ENCODE peak calls at places on chromosomes 1 and 21, in four cellular contexts. S is activated CD4-positive, alpha-beta T cell treated with anti-CD3 and anti-CD28 coated beads for 48 hours; P is substantia nigra; M is non-pigmented ciliary epithelial cell. V is an unnamed sample.
A peak's percentile ranks its signal among the peaks of the same experiment; 100 is the strongest.

GRCh38 chr1:244989813-244990212 is 125.5 kb upstream of the HNRNPU start:
- DNase-seq in S (no peak), P (no peak), M (no peak), V (no peak)

GRCh38 chr1:194908643-194909042 is 1699.6 kb downstream of the KCNT2 start:
- DNase-seq in S (no peak), P (no peak), M (peak; percentile 10), V (no peak)

GRCh38 chr21:34020005-34020847 is 53.2 kb upstream of the MRPS6 start:
- DNase-seq in S (no peak), P (no peak), M (no peak), V (no peak)

GRCh38 chr21:25879203-25879602 is 144.4 kb downstream of the GABPA start:
- DNase-seq in S (no peak), P (no peak), M (no peak), V (no peak)

GRCh38 chr1:41917835-41918449 is 780 bp downstream of the HIVEP3 start:
- DNase-seq in S (peak; percentile 58), P (no peak), M (no peak), V (peak; percentile 59)

GRCh38 chr1:26155370-26156284 is 3.3 kb upstream of the FAM110D start:
- DNase-seq in S (no peak), P (no peak), M (no peak), V (no peak)

GRCh38 chr1:90925928-90926869 is 95.6 kb downstream of the ZNF644 start:
- DNase-seq in S (no peak), P (no peak), M (peak; percentile 90), V (no peak)

GRCh38 chr1:66980745-66981367 is 56.1 kb downstream of the MIER1 start:
- DNase-seq in S (no peak), P (no peak), M (no peak), V (no peak)

GRCh38 chr21:32412162-32412997 is at the start of gene EVA1C:
- DNase-seq in S (peak; percentile 75), P (peak; percentile 22), M (no peak), V (peak; percentile 70)

GRCh38 chr1:186188736-186189135 is 186.3 kb downstream of the TPR start:
- DNase-seq in S (no peak), P (no peak), M (no peak), V (no peak)

GRCh38 chr1:197435224-197435623 is 167.2 kb downstream of the CRB1 start:
- DNase-seq in S (no peak), P (no peak), M (no peak), V (no peak)

GRCh38 chr1:25689686-25690381 is 73.2 kb downstream of the MAN1C1 start:
- DNase-seq in S (no peak), P (no peak), M (no peak), V (peak; percentile 52)

GRCh38 chr1:161171191-161171590 is 5.0 kb downstream of the PPOX start:
- DNase-seq in S (no peak), P (no peak), M (no peak), V (no peak)

GRCh38 chr1:200198247-200198646 is 170.7 kb downstream of the NR5A2 start:
- DNase-seq in S (no peak), P (no peak), M (no peak), V (no peak)

GRCh38 chr21:26715878-26716506 is 129.2 kb downstream of the ADAMTS1 start:
- DNase-seq in S (peak; percentile 39), P (no peak), M (no peak), V (peak; percentile 24)

GRCh38 chr1:202966006-202966904 is 802 bp downstream of the CYB5R1 start:
- DNase-seq in S (no peak), P (no peak), M (no peak), V (peak; percentile 12)

GRCh38 chr1:191206808-191207207 is 729.1 kb upstream of the BRINP3 start:
- DNase-seq in S (no peak), P (no peak), M (no peak), V (no peak)

GRCh38 chr21:31351438-31351837 is 7.4 kb upstream of the TIAM1 start:
- DNase-seq in S (no peak), P (no peak), M (no peak), V (no peak)

V was measured in activated CD8-positive, alpha-beta T cell treated with anti-CD3 and anti-CD28 coated beads for 36 hours.